ENCODE peak calls at places on chromosomes 6 and 20, in five cellular contexts. J, O, N, S and I are unnamed samples.

GRCh38 chr6:35049885-35050284 is 91.3 kb downstream of the TCP11 start:
- DNase-seq in J (no peak), O (no peak), N (peak), S (no peak), I (no peak)

GRCh38 chr6:79634491-79634890 is 3.4 kb downstream of the SH3BGRL2 start:
- DNase-seq in J (no peak), O (no peak), N (no peak), S (no peak), I (no peak)

GRCh38 chr6:143196525-143197225 is 136.0 kb downstream of the AIG1 start:
- DNase-seq in J (no peak), O (no peak), N (no peak), S (no peak), I (no peak)

GRCh38 chr6:107019047-107019446 is 9.0 kb upstream of the MTRES1 start:
- DNase-seq in J (no peak), O (no peak), N (no peak), S (no peak), I (no peak)

GRCh38 chr6:135066806-135067205 is 12.2 kb upstream of the HBS1L start:
- DNase-seq in J (no peak), O (no peak), N (no peak), S (no peak), I (no peak)

GRCh38 chr6:129251669-129252376 is 368.9 kb downstream of the LAMA2 start:
- DNase-seq in J (peak), O (peak), N (peak), S (peak), I (peak)

GRCh38 chr6:95293257-95293656 is 284.1 kb upstream of the MANEA start:
- DNase-seq in J (no peak), O (no peak), N (no peak), S (no peak), I (no peak)

GRCh38 chr6:168469198-168469943 is 28.4 kb downstream of the SMOC2 start:
- DNase-seq in J (no peak), O (no peak), N (no peak), S (no peak), I (no peak)

GRCh38 chr6:50956014-50956413 is 137.3 kb downstream of the TFAP2B start:
- DNase-seq in J (no peak), O (no peak), N (peak), S (no peak), I (no peak)

GRCh38 chr6:13492357-13492756 is 5.0 kb upstream of the GFOD1 start:
- DNase-seq in J (no peak), O (no peak), N (no peak), S (no peak), I (no peak)

GRCh38 chr6:126117251-126117650 is 130.9 kb downstream of the TRMT11 start:
- DNase-seq in J (no peak), O (no peak), N (no peak), S (no peak), I (no peak)

GRCh38 chr6:7974932-7975763 is 64.6 kb upstream of the TXNDC5 start:
- DNase-seq in J (peak), O (no peak), N (peak), S (no peak), I (peak)

GRCh38 chr6:119179842-119180241 is 101.4 kb upstream of the FAM184A start:
- DNase-seq in J (no peak), O (no peak), N (no peak), S (no peak), I (no peak)

GRCh38 chr6:168284187-168284586 is 35.4 kb downstream of the DACT2 start:
- DNase-seq in J (no peak), O (no peak), N (no peak), S (no peak), I (no peak)

GRCh38 chr6:148885154-148885870 is 138.5 kb downstream of the UST start:
- DNase-seq in J (no peak), O (no peak), N (no peak), S (no peak), I (no peak)

GRCh38 chr6:27630727-27631613 is 158.1 kb upstream of the ZNF184 start:
- DNase-seq in J (peak), O (peak), N (peak), S (peak), I (peak)

GRCh38 chr6:24052632-24053031 is 73.4 kb upstream of the NRSN1 start:
- DNase-seq in J (peak), O (no peak), N (no peak), S (no peak), I (no peak)

GRCh38 chr20:51022803-51023616 is at the start of gene KCNG1:
- DNase-seq in J (no peak), O (peak), N (peak), S (no peak), I (peak)

GRCh38 chr6:130840050-130840449 is 12.8 kb downstream of the SMLR1 start:
- DNase-seq in J (no peak), O (no peak), N (no peak), S (no peak), I (no peak)

GRCh38 chr6:130846507-130846906 is 19.3 kb downstream of the SMLR1 start:
- DNase-seq in J (no peak), O (no peak), N (no peak), S (no peak), I (no peak)

GRCh38 chr6:130847546-130847945 is 20.3 kb downstream of the SMLR1 start:
- DNase-seq in J (no peak), O (no peak), N (no peak), S (no peak), I (no peak)

GRCh38 chr6:130841128-130841728 is 14.0 kb downstream of the SMLR1 start:
- DNase-seq in J (no peak), O (no peak), N (no peak), S (no peak), I (no peak)

GRCh38 chr6:130843575-130844320 is 16.5 kb downstream of the SMLR1 start:
- DNase-seq in J (peak), O (no peak), N (peak), S (peak), I (peak)
- TF ChIP-seq CTCF in J (peak), O (peak), N (peak), S (peak), I (peak)

GRCh38 chr20:38127011-38127621 is 38.0 kb downstream of the TGM2 start:
- DNase-seq in J (no peak), O (no peak), N (peak), S (no peak), I (peak)
- TF ChIP-seq EP300 in J (no peak), O (no peak), N (peak), S (no peak), I (no peak)

DNA sequence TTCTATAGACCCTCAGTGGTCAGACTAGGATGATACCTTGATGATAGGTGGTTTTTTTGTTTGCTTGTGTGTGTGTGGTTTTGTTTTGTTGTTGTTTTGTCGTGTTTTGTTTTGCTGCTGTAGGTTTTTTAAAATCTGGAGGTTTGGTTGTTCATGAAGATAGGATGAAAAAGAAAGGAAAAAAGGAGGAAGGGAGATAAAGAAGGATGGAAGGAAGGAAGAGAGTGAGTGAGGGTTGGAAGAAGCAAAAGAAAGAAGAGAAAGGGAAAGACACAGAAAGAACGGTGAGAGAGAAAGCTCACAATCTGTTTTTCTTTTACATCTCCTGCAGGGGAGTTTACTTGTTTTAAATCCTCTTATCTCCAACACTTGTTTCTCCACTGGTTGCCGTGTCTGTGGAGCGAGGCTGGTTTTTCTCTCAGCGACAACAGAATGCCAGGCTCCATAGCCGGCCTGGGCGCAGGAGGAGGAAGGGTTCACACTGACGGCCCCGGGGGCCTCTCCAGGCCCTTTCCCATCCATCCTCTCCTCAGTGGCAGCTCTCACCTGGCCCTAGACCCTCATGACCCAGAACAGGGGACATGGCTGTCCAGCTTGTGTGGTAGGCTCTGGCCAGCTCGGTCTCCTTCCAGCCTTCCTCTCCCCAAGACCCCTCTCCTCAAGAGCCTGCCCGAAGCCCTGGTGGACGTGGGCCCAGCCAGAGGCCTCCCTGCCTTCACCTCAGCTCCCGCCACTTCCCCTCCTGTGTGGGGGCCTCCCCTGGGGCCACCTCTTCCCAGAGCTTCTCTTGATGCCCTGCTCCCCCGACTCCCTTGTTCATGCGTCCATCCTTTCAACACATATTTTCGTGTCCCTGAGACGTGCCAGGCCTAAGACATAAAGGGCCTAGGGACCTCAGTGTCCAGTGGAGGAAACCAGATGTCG is 168.4 kb downstream of the VEGFA start:
- DNase-seq in J (no peak), O (no peak), N (no peak), S (no peak), I (no peak)
- TF ChIP-seq CEBPB in J (no peak), O (no peak), N (no peak), S (no peak), I (no peak)

GRCh38 chr6:2760882-2761842 is 4.0 kb upstream of the WRNIP1 start:
- DNase-seq in J (no peak), O (no peak), N (peak), S (no peak), I (no peak)
- TF ChIP-seq CTCF in J (peak), O (peak), N (peak), S (peak), I (no peak)

DNA sequence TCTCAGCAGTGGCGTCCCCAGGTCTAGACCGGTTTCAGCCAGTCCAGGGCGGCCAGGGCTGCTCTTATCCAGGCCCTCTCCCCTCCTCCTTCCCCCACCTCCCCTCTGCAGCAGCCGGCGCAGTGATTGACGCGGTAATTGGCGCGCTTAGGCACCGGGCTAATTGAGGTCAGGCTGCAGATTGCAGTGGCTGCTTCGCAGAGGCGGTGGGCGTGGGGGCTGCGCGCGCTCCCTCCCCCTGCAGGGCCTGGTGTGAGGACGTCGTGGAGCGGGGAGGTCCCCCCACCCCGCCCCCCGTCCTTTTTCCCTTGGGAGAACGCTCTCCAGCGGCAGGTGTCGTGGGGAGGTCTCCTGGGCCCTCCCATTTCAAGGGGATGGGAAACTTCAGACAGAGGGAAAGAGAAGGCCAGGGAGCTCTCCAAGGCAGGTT is 70.4 kb upstream of the BLCAP start:
- DNase-seq in J (no peak), O (peak), N (no peak), S (no peak), I (no peak)
- TF ChIP-seq EP300 in J (no peak), O (peak), N (no peak), S (no peak), I (no peak)